ENCODE peak calls at places on chromosomes 5 and 9, in nine cellular contexts. One of them, this sample, is unnamed.
A peak's percentile ranks its signal among the peaks of the same experiment; 100 is the strongest.

GRCh38 chr5:168583742-168584482 is 4.7 kb upstream of the PANK3 start:
- DNase-seq in HAP-1: no peak
- DNase-seq in coronary artery: no peak
- DNase-seq in Panc1: no peak
- DNase-seq in esophagus squamous epithelium: no peak
- DNase-seq in fibroblast of the aortic adventitia: no peak
- DNase-seq in psoas muscle: no peak
- DNase-seq in CD8-positive, alpha-beta T cell: no peak
- DNase-seq in AG09309: no peak
- DNase-seq in this sample: no peak

GRCh38 chr5:145978672-145979071 is 42.3 kb downstream of the SH3RF2 start:
- DNase-seq in HAP-1: no peak
- DNase-seq in coronary artery: no peak
- DNase-seq in Panc1: no peak
- DNase-seq in esophagus squamous epithelium: no peak
- DNase-seq in fibroblast of the aortic adventitia: peak; percentile 43
- DNase-seq in psoas muscle: no peak
- DNase-seq in CD8-positive, alpha-beta T cell: no peak
- DNase-seq in AG09309: no peak
- DNase-seq in this sample: no peak

GRCh38 chr5:167769846-167770420 is 521.5 kb upstream of the WWC1 start:
- DNase-seq in HAP-1: no peak
- DNase-seq in coronary artery: no peak
- DNase-seq in Panc1: no peak
- DNase-seq in esophagus squamous epithelium: no peak
- DNase-seq in fibroblast of the aortic adventitia: no peak
- DNase-seq in psoas muscle: no peak
- DNase-seq in CD8-positive, alpha-beta T cell: no peak
- DNase-seq in AG09309: no peak
- DNase-seq in this sample: no peak

GRCh38 chr5:128844354-128844923 is 120.8 kb upstream of the SLC27A6 start:
- DNase-seq in HAP-1: peak; percentile 50
- DNase-seq in coronary artery: no peak
- DNase-seq in Panc1: no peak
- DNase-seq in esophagus squamous epithelium: no peak
- DNase-seq in fibroblast of the aortic adventitia: peak; percentile 43
- DNase-seq in psoas muscle: no peak
- DNase-seq in CD8-positive, alpha-beta T cell: no peak
- DNase-seq in AG09309: no peak
- DNase-seq in this sample: no peak

GRCh38 chr5:113574417-113574816 is 60.9 kb downstream of the YTHDC2 start:
- DNase-seq in HAP-1: no peak
- DNase-seq in coronary artery: no peak
- DNase-seq in Panc1: no peak
- DNase-seq in esophagus squamous epithelium: no peak
- DNase-seq in fibroblast of the aortic adventitia: peak; percentile 82
- DNase-seq in psoas muscle: no peak
- DNase-seq in CD8-positive, alpha-beta T cell: no peak
- DNase-seq in AG09309: peak; percentile 51
- DNase-seq in this sample: no peak

GRCh38 chr9:107712390-107712789 is 222.8 kb upstream of the KLF4 start:
- DNase-seq in HAP-1: no peak
- DNase-seq in coronary artery: no peak
- DNase-seq in Panc1: no peak
- DNase-seq in esophagus squamous epithelium: no peak
- DNase-seq in fibroblast of the aortic adventitia: peak; percentile 35
- DNase-seq in psoas muscle: no peak
- DNase-seq in CD8-positive, alpha-beta T cell: no peak
- DNase-seq in AG09309: no peak
- DNase-seq in this sample: no peak

GRCh38 chr9:93642961-93643360 is 66.6 kb downstream of the PHF2 start:
- DNase-seq in HAP-1: no peak
- DNase-seq in coronary artery: peak; percentile 24
- DNase-seq in Panc1: no peak
- DNase-seq in esophagus squamous epithelium: no peak
- DNase-seq in fibroblast of the aortic adventitia: peak; percentile 57
- DNase-seq in psoas muscle: no peak
- DNase-seq in CD8-positive, alpha-beta T cell: no peak
- DNase-seq in AG09309: peak; percentile 46
- DNase-seq in this sample: no peak

GRCh38 chr9:96478829-96479371 is 28.9 kb downstream of the HABP4 start:
- DNase-seq in HAP-1: no peak
- DNase-seq in coronary artery: no peak
- DNase-seq in Panc1: no peak
- DNase-seq in esophagus squamous epithelium: no peak
- DNase-seq in fibroblast of the aortic adventitia: peak; percentile 46
- DNase-seq in psoas muscle: no peak
- DNase-seq in CD8-positive, alpha-beta T cell: no peak
- DNase-seq in AG09309: peak; percentile 54
- DNase-seq in this sample: no peak

GRCh38 chr5:120386981-120387380 is 77.1 kb upstream of the PRR16 start:
- DNase-seq in HAP-1: no peak
- DNase-seq in coronary artery: no peak
- DNase-seq in Panc1: no peak
- DNase-seq in esophagus squamous epithelium: no peak
- DNase-seq in fibroblast of the aortic adventitia: no peak
- DNase-seq in psoas muscle: no peak
- DNase-seq in CD8-positive, alpha-beta T cell: no peak
- DNase-seq in AG09309: no peak
- DNase-seq in this sample: no peak

GRCh38 chr5:111961867-111962266 is 204.9 kb upstream of the NREP start:
- DNase-seq in HAP-1: no peak
- DNase-seq in coronary artery: no peak
- DNase-seq in Panc1: no peak
- DNase-seq in esophagus squamous epithelium: no peak
- DNase-seq in fibroblast of the aortic adventitia: no peak
- DNase-seq in psoas muscle: no peak
- DNase-seq in CD8-positive, alpha-beta T cell: no peak
- DNase-seq in AG09309: no peak
- DNase-seq in this sample: no peak

GRCh38 chr9:70415476-70415875 is 1.0 kb upstream of the KLF9 start:
- DNase-seq in HAP-1: no peak
- DNase-seq in coronary artery: no peak
- DNase-seq in Panc1: no peak
- DNase-seq in esophagus squamous epithelium: no peak
- DNase-seq in fibroblast of the aortic adventitia: no peak
- DNase-seq in psoas muscle: no peak
- DNase-seq in CD8-positive, alpha-beta T cell: no peak
- DNase-seq in AG09309: no peak
- DNase-seq in this sample: no peak

GRCh38 chr9:70415041-70415440 is 584 bp upstream of the KLF9 start:
- DNase-seq in HAP-1: no peak
- DNase-seq in coronary artery: no peak
- DNase-seq in Panc1: no peak
- DNase-seq in esophagus squamous epithelium: no peak
- DNase-seq in fibroblast of the aortic adventitia: no peak
- DNase-seq in psoas muscle: no peak
- DNase-seq in CD8-positive, alpha-beta T cell: no peak
- DNase-seq in AG09309: no peak
- DNase-seq in this sample: no peak

GRCh38 chr9:70413427-70413797 is 1.0 kb downstream of the KLF9 start:
- DNase-seq in HAP-1: no peak
- DNase-seq in coronary artery: no peak
- DNase-seq in Panc1: no peak
- DNase-seq in esophagus squamous epithelium: peak; percentile 72
- DNase-seq in fibroblast of the aortic adventitia: no peak
- DNase-seq in psoas muscle: no peak
- DNase-seq in CD8-positive, alpha-beta T cell: peak; percentile 72
- DNase-seq in AG09309: no peak
- DNase-seq in this sample: no peak

GRCh38 chr9:70412678-70413426 is 1.6 kb downstream of the KLF9 start:
- DNase-seq in HAP-1: peak; percentile 58
- DNase-seq in coronary artery: peak; percentile 94
- DNase-seq in Panc1: no peak
- DNase-seq in esophagus squamous epithelium: peak; percentile 27
- DNase-seq in fibroblast of the aortic adventitia: peak; percentile 88
- DNase-seq in psoas muscle: peak; percentile 97
- DNase-seq in CD8-positive, alpha-beta T cell: peak; percentile 42
- DNase-seq in AG09309: no peak
- DNase-seq in this sample: no peak

GRCh38 chr9:70413798-70414775 is at the start of gene KLF9:
- DNase-seq in HAP-1: peak; percentile 93
- DNase-seq in coronary artery: peak; percentile 99
- DNase-seq in Panc1: peak; percentile 71
- DNase-seq in esophagus squamous epithelium: peak; percentile 83
- DNase-seq in fibroblast of the aortic adventitia: peak; percentile 99
- DNase-seq in psoas muscle: peak; percentile 98
- DNase-seq in CD8-positive, alpha-beta T cell: peak; percentile 87
- DNase-seq in AG09309: peak; percentile 98
- DNase-seq in this sample: no peak
- H3K4me3 ChIP-seq in HAP-1: peak within 1 kb of the TSS; percentile 77
- H3K4me3 ChIP-seq in coronary artery: peak within 1 kb of the TSS; percentile 99
- H3K4me3 ChIP-seq in Panc1: peak within 1 kb of the TSS; percentile 58
- H3K4me3 ChIP-seq in esophagus squamous epithelium: peak within 1 kb of the TSS; percentile 84
- H3K4me3 ChIP-seq in fibroblast of the aortic adventitia: peak within 1 kb of the TSS; percentile 95
- H3K4me3 ChIP-seq in psoas muscle: peak within 1 kb of the TSS; percentile 84
- H3K4me3 ChIP-seq in CD8-positive, alpha-beta T cell: peak within 1 kb of the TSS; percentile 40
- H3K4me3 ChIP-seq in AG09309: peak within 1 kb of the TSS; percentile 94
- H3K4me3 ChIP-seq in this sample: peak within 1 kb of the TSS; percentile 62

GRCh38 chr5:6656680-6657079 is 23.4 kb downstream of the SRD5A1 start:
- DNase-seq in HAP-1: no peak
- DNase-seq in coronary artery: no peak
- DNase-seq in Panc1: no peak
- DNase-seq in esophagus squamous epithelium: no peak
- DNase-seq in fibroblast of the aortic adventitia: no peak
- DNase-seq in psoas muscle: no peak
- DNase-seq in CD8-positive, alpha-beta T cell: no peak
- DNase-seq in AG09309: no peak
- DNase-seq in this sample: no peak

GRCh38 chr5:6659941-6660684 is 26.9 kb downstream of the SRD5A1 start:
- DNase-seq in HAP-1: no peak
- DNase-seq in coronary artery: no peak
- DNase-seq in Panc1: no peak
- DNase-seq in esophagus squamous epithelium: no peak
- DNase-seq in fibroblast of the aortic adventitia: no peak
- DNase-seq in psoas muscle: no peak
- DNase-seq in CD8-positive, alpha-beta T cell: no peak
- DNase-seq in AG09309: no peak
- DNase-seq in this sample: no peak

DNA sequence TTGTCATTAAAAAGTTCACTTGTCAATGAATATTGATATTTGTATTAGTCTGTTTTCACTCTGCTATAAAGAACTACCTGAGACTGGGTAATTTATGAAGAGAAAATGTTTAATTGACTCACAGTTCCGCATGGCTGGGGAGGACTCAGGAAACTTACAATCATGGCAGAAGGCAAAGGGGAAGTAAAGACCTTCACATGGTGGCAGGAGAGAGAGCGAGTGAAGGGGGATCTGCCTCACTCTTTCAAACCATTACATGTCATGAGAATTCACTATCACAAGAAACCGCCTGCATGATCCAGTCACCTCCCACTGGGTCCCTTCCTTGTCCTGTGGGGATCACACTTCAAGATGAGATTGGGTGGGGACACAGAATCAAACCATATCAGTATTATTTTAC is 27.5 kb downstream of the SRD5A1 start:
- DNase-seq in HAP-1: no peak
- DNase-seq in coronary artery: no peak
- DNase-seq in Panc1: no peak
- DNase-seq in esophagus squamous epithelium: no peak
- DNase-seq in fibroblast of the aortic adventitia: no peak
- DNase-seq in psoas muscle: no peak
- DNase-seq in CD8-positive, alpha-beta T cell: no peak
- DNase-seq in AG09309: no peak
- DNase-seq in this sample: no peak
- H3K4me3 ChIP-seq in HAP-1: no peak overlapping the region
- H3K4me3 ChIP-seq in coronary artery: no peak overlapping the region
- H3K4me3 ChIP-seq in Panc1: no peak overlapping the region
- H3K4me3 ChIP-seq in esophagus squamous epithelium: no peak overlapping the region
- H3K4me3 ChIP-seq in fibroblast of the aortic adventitia: no peak overlapping the region
- H3K4me3 ChIP-seq in psoas muscle: no peak overlapping the region
- H3K4me3 ChIP-seq in CD8-positive, alpha-beta T cell: no peak overlapping the region
- H3K4me3 ChIP-seq in AG09309: no peak overlapping the region
- H3K4me3 ChIP-seq in this sample: no peak overlapping the region

GRCh38 chr9:37425298-37425752 is 2.8 kb downstream of the GRHPR start:
- DNase-seq in HAP-1: no peak
- DNase-seq in coronary artery: no peak
- DNase-seq in Panc1: no peak
- DNase-seq in esophagus squamous epithelium: no peak
- DNase-seq in fibroblast of the aortic adventitia: no peak
- DNase-seq in psoas muscle: no peak
- DNase-seq in CD8-positive, alpha-beta T cell: no peak
- DNase-seq in AG09309: no peak
- DNase-seq in this sample: no peak

GRCh38 chr9:37423508-37423907 is 1.0 kb downstream of the GRHPR start:
- DNase-seq in HAP-1: no peak
- DNase-seq in coronary artery: no peak
- DNase-seq in Panc1: no peak
- DNase-seq in esophagus squamous epithelium: no peak
- DNase-seq in fibroblast of the aortic adventitia: no peak
- DNase-seq in psoas muscle: no peak
- DNase-seq in CD8-positive, alpha-beta T cell: no peak
- DNase-seq in AG09309: no peak
- DNase-seq in this sample: no peak

GRCh38 chr9:37422289-37423104 is at the start of gene GRHPR:
- DNase-seq in HAP-1: peak; percentile 76
- DNase-seq in coronary artery: peak; percentile 92
- DNase-seq in Panc1: no peak
- DNase-seq in esophagus squamous epithelium: peak; percentile 38
- DNase-seq in fibroblast of the aortic adventitia: peak; percentile 56
- DNase-seq in psoas muscle: peak; percentile 97
- DNase-seq in CD8-positive, alpha-beta T cell: peak; percentile 89
- DNase-seq in AG09309: no peak
- DNase-seq in this sample: no peak

GRCh38 chr9:37424686-37425297 is 2.3 kb downstream of the GRHPR start:
- DNase-seq in HAP-1: no peak
- DNase-seq in coronary artery: no peak
- DNase-seq in Panc1: no peak
- DNase-seq in esophagus squamous epithelium: no peak
- DNase-seq in fibroblast of the aortic adventitia: no peak
- DNase-seq in psoas muscle: no peak
- DNase-seq in CD8-positive, alpha-beta T cell: no peak
- DNase-seq in AG09309: no peak
- DNase-seq in this sample: no peak

DNA sequence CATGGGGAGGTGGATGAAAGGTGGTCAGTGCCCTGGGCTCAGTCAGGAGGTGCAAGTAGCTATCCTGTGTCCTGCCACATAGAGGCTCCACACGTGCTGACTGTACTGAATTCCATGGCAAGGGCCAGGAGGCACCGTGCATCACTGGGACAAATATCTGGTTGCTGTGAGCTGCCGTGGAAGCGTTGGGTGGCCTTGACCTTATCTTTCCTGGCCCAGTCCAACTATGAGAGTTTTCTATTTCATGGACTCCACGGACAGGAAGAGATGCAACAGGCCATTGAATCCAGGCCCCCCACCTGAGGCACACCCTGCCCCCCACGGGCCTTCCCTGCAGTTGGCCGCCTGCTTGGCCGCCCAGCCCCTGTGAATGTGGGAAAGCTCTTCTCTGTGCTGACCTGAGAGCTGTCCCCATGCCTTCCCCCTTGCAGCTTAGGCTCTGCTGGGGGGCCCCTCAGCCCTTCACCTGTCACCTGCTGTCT is 1.7 kb downstream of the GRHPR start:
- DNase-seq in HAP-1: no peak
- DNase-seq in coronary artery: no peak
- DNase-seq in Panc1: no peak
- DNase-seq in esophagus squamous epithelium: no peak
- DNase-seq in fibroblast of the aortic adventitia: no peak
- DNase-seq in psoas muscle: no peak
- DNase-seq in CD8-positive, alpha-beta T cell: no peak
- DNase-seq in AG09309: no peak
- DNase-seq in this sample: no peak
- H3K4me3 ChIP-seq in HAP-1: peak overlapping the region; percentile 97
- H3K4me3 ChIP-seq in coronary artery: peak overlapping the region; percentile 91
- H3K4me3 ChIP-seq in Panc1: peak overlapping the region; percentile 96
- H3K4me3 ChIP-seq in esophagus squamous epithelium: no peak overlapping the region
- H3K4me3 ChIP-seq in fibroblast of the aortic adventitia: peak overlapping the region; percentile 96
- H3K4me3 ChIP-seq in psoas muscle: peak overlapping the region; percentile 83
- H3K4me3 ChIP-seq in CD8-positive, alpha-beta T cell: no peak overlapping the region
- H3K4me3 ChIP-seq in AG09309: no peak overlapping the region
- H3K4me3 ChIP-seq in this sample: no peak overlapping the region

GRCh38 chr9:133472753-133473378 is 6.0 kb downstream of the SLC2A6 start:
- DNase-seq in HAP-1: no peak
- DNase-seq in coronary artery: no peak
- DNase-seq in Panc1: no peak
- DNase-seq in esophagus squamous epithelium: no peak
- DNase-seq in fibroblast of the aortic adventitia: no peak
- DNase-seq in psoas muscle: no peak
- DNase-seq in CD8-positive, alpha-beta T cell: no peak
- DNase-seq in AG09309: no peak
- DNase-seq in this sample: no peak
- H3K4me3 ChIP-seq in HAP-1: no peak overlapping the region
- H3K4me3 ChIP-seq in coronary artery: no peak overlapping the region
- H3K4me3 ChIP-seq in Panc1: no peak overlapping the region
- H3K4me3 ChIP-seq in esophagus squamous epithelium: no peak overlapping the region
- H3K4me3 ChIP-seq in fibroblast of the aortic adventitia: no peak overlapping the region
- H3K4me3 ChIP-seq in psoas muscle: no peak overlapping the region
- H3K4me3 ChIP-seq in CD8-positive, alpha-beta T cell: no peak overlapping the region
- H3K4me3 ChIP-seq in AG09309: no peak overlapping the region
- H3K4me3 ChIP-seq in this sample: no peak overlapping the region